ENCODE peak calls at places on chromosomes 5 and 9, in nine cellular contexts. J is stimulated activated CD8-positive, alpha-beta memory T cell treated with anti-CD3 and anti-CD28 coated beads, Interleukin-15, amount 100 ng/mL, for 1 hour; K is CD8-positive, alpha-beta memory T cell; P is WTC11; I is ACHN; A is iPS DF 19.7; V is GM19239; E is mucosa of descending colon; H is naive B cell. O is an unnamed sample.

GRCh38 chr9:70594546-70594945 is 180.1 kb upstream of the KLF9 start:
- DNase-seq in J (no peak), K (no peak), P (no peak), I (no peak), A (no peak), V (no peak), E (no peak), H (no peak), O (no peak)

GRCh38 chr9:81737871-81738507 is 48.6 kb upstream of the TLE1 start:
- DNase-seq in J (no peak), K (no peak), P (no peak), I (peak), A (no peak), V (no peak), E (no peak), H (no peak), O (peak)

GRCh38 chr5:88778736-88779135 is 104.2 kb downstream of the MEF2C start:
- DNase-seq in J (no peak), K (no peak), P (no peak), I (no peak), A (no peak), V (no peak), E (no peak), H (no peak), O (no peak)

GRCh38 chr9:123395276-123396006 is 39.4 kb downstream of the CRB2 start:
- DNase-seq in J (no peak), K (no peak), P (no peak), I (no peak), A (no peak), V (no peak), E (peak), H (no peak), O (no peak)

GRCh38 chr9:2469681-2470141 is 151.9 kb upstream of the VLDLR start:
- DNase-seq in J (no peak), K (no peak), P (peak), I (peak), A (no peak), V (no peak), E (peak), H (no peak), O (no peak)

GRCh38 chr9:90921104-90921503 is 119.5 kb downstream of the SYK start:
- DNase-seq in J (no peak), K (no peak), P (no peak), I (no peak), A (no peak), V (no peak), E (no peak), H (no peak), O (no peak)

GRCh38 chr5:55668356-55668755 is 43.8 kb downstream of the SLC38A9 start:
- DNase-seq in J (no peak), K (no peak), P (no peak), I (peak), A (no peak), V (no peak), E (no peak), H (no peak), O (peak)

GRCh38 chr5:149857499-149857898 is 87.1 kb downstream of the PDE6A start:
- DNase-seq in J (no peak), K (no peak), P (no peak), I (peak), A (no peak), V (no peak), E (peak), H (no peak), O (peak)

GRCh38 chr5:53424691-53425597 is 55.5 kb upstream of the FST start:
- DNase-seq in J (no peak), K (no peak), P (no peak), I (no peak), A (no peak), V (no peak), E (no peak), H (no peak), O (no peak)

GRCh38 chr9:100228352-100228869 is 124.3 kb downstream of the TEX10 start:
- DNase-seq in J (no peak), K (no peak), P (no peak), I (no peak), A (no peak), V (no peak), E (no peak), H (no peak), O (no peak)

GRCh38 chr5:149345147-149345891 is at the start of gene GRPEL2:
- DNase-seq in J (peak), K (peak), P (peak), I (peak), A (peak), V (peak), E (peak), H (peak), O (peak)

GRCh38 chr5:150119421-150120061 is 33.2 kb upstream of the CSF1R start:
- DNase-seq in J (no peak), K (no peak), P (no peak), I (no peak), A (no peak), V (no peak), E (no peak), H (no peak), O (no peak)

GRCh38 chr5:134957920-134958608 is 9.6 kb upstream of the CATSPER3 start:
- DNase-seq in J (no peak), K (no peak), P (no peak), I (no peak), A (no peak), V (no peak), E (no peak), H (no peak), O (no peak)

GRCh38 chr9:69919461-69920061 is 98.9 kb downstream of the CFAP95 start:
- DNase-seq in J (no peak), K (no peak), P (no peak), I (peak), A (no peak), V (peak), E (no peak), H (peak), O (no peak)

GRCh38 chr5:177098103-177098771 is 11.5 kb downstream of the FGFR4 start:
- DNase-seq in J (no peak), K (no peak), P (no peak), I (no peak), A (no peak), V (no peak), E (peak), H (no peak), O (no peak)

GRCh38 chr9:137276757-137277328 is 683 bp upstream of the TOR4A start:
- DNase-seq in J (no peak), K (no peak), P (peak), I (peak), A (no peak), V (no peak), E (peak), H (no peak), O (no peak)

GRCh38 chr9:35645736-35646582 is 4.8 kb downstream of the SIT1 start:
- DNase-seq in J (no peak), K (no peak), P (peak), I (peak), A (no peak), V (no peak), E (peak), H (no peak), O (no peak)

GRCh38 chr5:74085186-74085585 is 459.2 kb downstream of the ARHGEF28 start:
- DNase-seq in J (no peak), K (no peak), P (no peak), I (no peak), A (no peak), V (no peak), E (no peak), H (no peak), O (no peak)

GRCh38 chr5:128378636-128379035 is 159.4 kb downstream of the FBN2 start:
- DNase-seq in J (no peak), K (no peak), P (no peak), I (no peak), A (no peak), V (no peak), E (no peak), H (no peak), O (no peak)